ENCODE peak calls at places on chromosomes 11 and 22, in nine cellular contexts. P is HT1080, O is amygdala, L is left colon, J is AG08395, T is AG09319, Y is activated T-helper 1 cell treated with Interleukin-2 at 50 U/mL for 16 hours, N is myocyte, M is cardiac muscle cell. K is an unnamed sample.

GRCh38 chr11:26827567-26828037 is 105.7 kb upstream of the SLC5A12 start:
- DNase-seq in P (no peak), O (no peak), L (peak; percentile 6), J (peak; percentile 20), T (no peak), Y (no peak), N (no peak), M (peak; percentile 79), K (no peak)

GRCh38 chr22:29028468-29028867 is 33.2 kb downstream of the C22orf31 start:
- DNase-seq in P (no peak), O (no peak), L (no peak), J (no peak), T (no peak), Y (no peak), N (no peak), M (no peak), K (no peak)

GRCh38 chr11:21390430-21390829 is 721.0 kb downstream of the NELL1 start:
- DNase-seq in P (no peak), O (no peak), L (no peak), J (no peak), T (no peak), Y (no peak), N (no peak), M (no peak), K (no peak)

GRCh38 chr11:63641727-63642126 is 27.5 kb upstream of the PLAAT3 start:
- DNase-seq in P (no peak), O (no peak), L (no peak), J (peak; percentile 30), T (peak; percentile 3), Y (no peak), N (no peak), M (peak; percentile 43), K (no peak)

GRCh38 chr11:113967361-113967760 is 7.5 kb upstream of the HTR3A start:
- DNase-seq in P (no peak), O (no peak), L (no peak), J (no peak), T (no peak), Y (no peak), N (no peak), M (no peak), K (no peak)

GRCh38 chr11:18527512-18527911 is 770 bp upstream of the TSG101 start:
- DNase-seq in P (peak; percentile 52), O (no peak), L (no peak), J (peak; percentile 47), T (peak; percentile 50), Y (no peak), N (peak; percentile 5), M (peak; percentile 6), K (no peak)

GRCh38 chr22:50247748-50248147 is 2.9 kb upstream of the TUBGCP6 start:
- DNase-seq in P (no peak), O (no peak), L (peak; percentile 67), J (peak; percentile 38), T (no peak), Y (peak; percentile 26), N (no peak), M (peak; percentile 81), K (peak; percentile 77)

GRCh38 chr11:35978173-35978572 is 34.3 kb downstream of the LDLRAD3 start:
- DNase-seq in P (no peak), O (no peak), L (no peak), J (no peak), T (no peak), Y (no peak), N (no peak), M (no peak), K (no peak)

GRCh38 chr22:49284931-49285330 is 542.7 kb downstream of the BRD1 start:
- DNase-seq in P (no peak), O (no peak), L (no peak), J (no peak), T (no peak), Y (no peak), N (no peak), M (no peak), K (no peak)

GRCh38 chr11:100629671-100630070 is 57.4 kb upstream of the ARHGAP42 start:
- DNase-seq in P (peak; percentile 56), O (no peak), L (no peak), J (no peak), T (no peak), Y (no peak), N (peak; percentile 13), M (no peak), K (no peak)

GRCh38 chr11:128957204-128957482 is 14.5 kb upstream of the TP53AIP1 start:
- DNase-seq in P (no peak), O (no peak), L (no peak), J (no peak), T (no peak), Y (no peak), N (no peak), M (no peak), K (no peak)

GRCh38 chr22:45131749-45132148 is 32.0 kb upstream of the NUP50 start:
- DNase-seq in P (no peak), O (no peak), L (peak; percentile 31), J (no peak), T (no peak), Y (no peak), N (no peak), M (no peak), K (peak; percentile 24)

GRCh38 chr11:111718436-111719325 is 47.5 kb downstream of the PPP2R1B start:
- DNase-seq in P (peak; percentile 88), O (no peak), L (peak; percentile 45), J (no peak), T (no peak), Y (no peak), N (peak; percentile 51), M (peak; percentile 52), K (peak; percentile 57)

GRCh38 chr22:49760280-49760629 is 67.4 kb downstream of the BRD1 start:
- DNase-seq in P (no peak), O (no peak), L (no peak), J (no peak), T (no peak), Y (no peak), N (no peak), M (no peak), K (no peak)

GRCh38 chr11:45374632-45375031 is 88.5 kb upstream of the SYT13 start:
- DNase-seq in P (peak; percentile 23), O (no peak), L (no peak), J (no peak), T (no peak), Y (no peak), N (no peak), M (peak; percentile 15), K (no peak)

GRCh38 chr22:30884211-30885000 is 84.2 kb downstream of the MORC2 start:
- DNase-seq in P (no peak), O (no peak), L (no peak), J (no peak), T (no peak), Y (no peak), N (peak; percentile 15), M (no peak), K (no peak)

GRCh38 chr11:537622-538430 is 499 bp downstream of the LRRC56 start:
- DNase-seq in P (no peak), O (no peak), L (peak; percentile 15), J (no peak), T (no peak), Y (no peak), N (no peak), M (no peak), K (no peak)

GRCh38 chr22:36385491-36386350 is 2.0 kb downstream of the MYH9 start:
- DNase-seq in P (peak; percentile 73), O (no peak), L (no peak), J (peak; percentile 34), T (no peak), Y (peak; percentile 35), N (peak; percentile 66), M (no peak), K (peak; percentile 61)

GRCh38 chr11:69499946-69500284 is 18.5 kb downstream of the LINC01488 start:
- DNase-seq in P (no peak), O (no peak), L (no peak), J (no peak), T (no peak), Y (no peak), N (no peak), M (no peak), K (no peak)

GRCh38 chr11:46210133-46210636 is 67.3 kb upstream of the CREB3L1 start:
- DNase-seq in P (peak; percentile 83), O (no peak), L (no peak), J (peak; percentile 81), T (peak; percentile 11), Y (no peak), N (peak; percentile 37), M (peak; percentile 89), K (no peak)

GRCh38 chr11:2704356-2704755 is 4.6 kb upstream of the KCNQ1OT1 start:
- DNase-seq in P (no peak), O (no peak), L (no peak), J (no peak), T (no peak), Y (no peak), N (no peak), M (no peak), K (no peak)

GRCh38 chr11:86818466-86819282 is 18.3 kb downstream of the PRSS23 start:
- DNase-seq in P (peak; percentile 72), O (no peak), L (no peak), J (peak; percentile 70), T (peak; percentile 56), Y (no peak), N (peak; percentile 74), M (peak; percentile 85), K (no peak)

GRCh38 chr22:19232620-19233019 is 54.1 kb upstream of the SLC25A1 start:
- DNase-seq in P (no peak), O (no peak), L (no peak), J (no peak), T (no peak), Y (no peak), N (no peak), M (peak; percentile 44), K (no peak)

GRCh38 chr11:44008698-44009097 is 39.1 kb upstream of the ACCSL start:
- DNase-seq in P (no peak), O (no peak), L (no peak), J (no peak), T (no peak), Y (no peak), N (no peak), M (no peak), K (no peak)

GRCh38 chr11:35836185-35836584 is 107.7 kb upstream of the LDLRAD3 start:
- DNase-seq in P (no peak), O (no peak), L (no peak), J (no peak), T (no peak), Y (no peak), N (no peak), M (no peak), K (no peak)

GRCh38 chr11:75270896-75271415 is 30.4 kb downstream of the TPBGL start:
- DNase-seq in P (peak; percentile 13), O (no peak), L (no peak), J (peak; percentile 40), T (no peak), Y (no peak), N (no peak), M (no peak), K (peak; percentile 6)

GRCh38 chr11:19982761-19983495 is 177.3 kb downstream of the DBX1 start:
- DNase-seq in P (no peak), O (no peak), L (no peak), J (no peak), T (no peak), Y (no peak), N (no peak), M (peak; percentile 31), K (no peak)

GRCh38 chr11:94675788-94676187 is 92.4 kb upstream of the AMOTL1 start:
- DNase-seq in P (no peak), O (no peak), L (no peak), J (no peak), T (no peak), Y (no peak), N (no peak), M (no peak), K (no peak)

GRCh38 chr11:71527576-71528210 is 626 bp downstream of the KRTAP5-7 start:
- DNase-seq in P (no peak), O (no peak), L (no peak), J (no peak), T (no peak), Y (no peak), N (peak; percentile 24), M (no peak), K (no peak)

GRCh38 chr11:123430736-123431356 is 777 bp downstream of the GRAMD1B start:
- DNase-seq in P (peak; percentile 75), O (no peak), L (peak; percentile 78), J (peak; percentile 51), T (no peak), Y (peak; percentile 43), N (peak; percentile 64), M (peak; percentile 59), K (peak; percentile 72)

GRCh38 chr11:17988465-17988864 is 24.4 kb downstream of the SERGEF start:
- DNase-seq in P (no peak), O (no peak), L (no peak), J (no peak), T (no peak), Y (no peak), N (no peak), M (no peak), K (no peak)